ENCODE peak calls at places on chromosomes 3 and 15, in four cellular contexts. T is prostate gland, G is RWPE1, N is spleen. Q is an unnamed sample.

GRCh38 chr15:30043211-30043655 is 39.5 kb upstream of the GOLGA8J start:
- DNase-seq in G (peak; percentile 55), T (no peak), N (no peak), Q (no peak)

GRCh38 chr3:15923640-15924405 is 126.0 kb upstream of the ANKRD28 start:
- DNase-seq in T (no peak), N (no peak), G (no peak), Q (no peak)

GRCh38 chr3:61853912-61854311 is 292.5 kb downstream of the PTPRG start:
- DNase-seq in N (no peak), G (no peak), T (no peak), Q (no peak)

GRCh38 chr3:38662544-38662943 is 13.1 kb upstream of the SCN5A start:
- DNase-seq in T (no peak), N (no peak), G (no peak), Q (no peak)

GRCh38 chr3:143203848-143204247 is 84.3 kb downstream of the CHST2 start:
- DNase-seq in G (peak; percentile 54), N (no peak), T (no peak), Q (no peak)

GRCh38 chr3:2847062-2847841 is 262.9 kb downstream of the IL5RA start:
- DNase-seq in G (no peak), N (no peak), T (peak; percentile 4), Q (no peak)

GRCh38 chr3:15728766-15729165 is 69.0 kb downstream of the ANKRD28 start:
- DNase-seq in T (no peak), G (no peak), N (no peak), Q (no peak)

GRCh38 chr15:58762731-58763130 is 8.4 kb upstream of the MINDY2 start:
- DNase-seq in T (no peak), G (no peak), N (no peak), Q (no peak)

GRCh38 chr3:36992806-36993325 is at the start of gene EPM2AIP1:
- DNase-seq in T (peak; percentile 100), N (peak; percentile 96), G (peak; percentile 100), Q (no peak)

GRCh38 chr15:51203797-51204196 is 109.1 kb upstream of the TNFAIP8L3 start:
- DNase-seq in T (no peak), G (peak; percentile 23), N (no peak), Q (peak; percentile 21)

GRCh38 chr3:14298442-14298841 is 104.0 kb upstream of the SLC6A6 start:
- DNase-seq in G (no peak), N (no peak), T (no peak), Q (no peak)

GRCh38 chr15:87873501-87873900 is 383.0 kb downstream of the NTRK3 start:
- DNase-seq in G (no peak), N (no peak), T (no peak), Q (no peak)

GRCh38 chr3:184160456-184160855 is 5.3 kb downstream of the DVL3 start:
- DNase-seq in G (no peak), N (peak; percentile 66), T (no peak), Q (no peak)

GRCh38 chr3:55185380-55185779 is 257.5 kb upstream of the LRTM1 start:
- DNase-seq in N (no peak), G (no peak), T (no peak), Q (no peak)

GRCh38 chr3:63092545-63092944 is 185.6 kb upstream of the SYNPR start:
- DNase-seq in N (no peak), T (no peak), G (no peak), Q (no peak)

GRCh38 chr15:80404719-80405553 is 754 bp downstream of the ARNT2 start:
- DNase-seq in T (no peak), G (no peak), N (no peak), Q (no peak)

GRCh38 chr15:80403712-80404056 is 498 bp upstream of the ARNT2 start:
- DNase-seq in T (no peak), G (no peak), N (no peak), Q (no peak)

GRCh38 chr15:80404057-80404718 is at the start of gene ARNT2:
- DNase-seq in N (no peak), T (no peak), G (peak; percentile 10), Q (no peak)

GRCh38 chr15:80405970-80406369 is 1.8 kb downstream of the ARNT2 start:
- DNase-seq in G (no peak), T (no peak), N (no peak), Q (no peak)

GRCh38 chr15:80405554-80405850 is 1.3 kb downstream of the ARNT2 start:
- DNase-seq in T (no peak), G (no peak), N (no peak), Q (no peak)
- H3K27ac ChIP-seq in T (no peak overlapping the region), G (no peak overlapping the region), N (no peak overlapping the region), Q (no peak overlapping the region)

GRCh38 chr3:178107804-178108203 is 428.4 kb upstream of the KCNMB2 start:
- DNase-seq in N (no peak), G (no peak), T (no peak), Q (no peak)

GRCh38 chr3:178117641-178118040 is 418.6 kb upstream of the KCNMB2 start:
- DNase-seq in T (no peak), N (no peak), G (no peak), Q (no peak)

DNA sequence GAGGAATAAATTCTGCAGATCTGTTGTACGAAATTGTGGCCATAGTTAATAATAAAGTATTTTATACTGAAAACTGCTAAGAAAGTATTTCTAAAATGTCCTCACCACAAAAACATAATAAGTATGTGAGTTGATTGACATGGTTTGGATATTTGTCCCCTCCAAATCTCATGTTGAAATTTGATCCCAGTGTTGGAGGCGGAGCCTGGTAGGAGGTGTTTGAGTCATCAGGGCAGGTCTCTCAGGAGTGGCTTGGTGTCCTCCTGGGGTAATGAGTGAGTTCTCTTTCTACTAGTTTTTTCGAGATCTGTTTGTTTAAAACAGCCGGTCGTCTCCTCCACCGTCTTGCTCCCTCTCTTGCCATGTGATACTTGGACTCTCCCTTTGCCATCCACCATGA is 424.1 kb upstream of the KCNMB2 start:
- DNase-seq in G (no peak), T (no peak), N (no peak), Q (no peak)
- TF ChIP-seq CTCF in G (no peak), T (no peak), N (no peak), Q (no peak)

GRCh38 chr3:68033850-68034249 is 379.4 kb upstream of the SUCLG2 start:
- DNase-seq in N (no peak), G (no peak), T (no peak), Q (no peak)
- H3K27ac ChIP-seq in N (no peak overlapping the region), G (no peak overlapping the region), T (no peak overlapping the region), Q (no peak overlapping the region)

DNA sequence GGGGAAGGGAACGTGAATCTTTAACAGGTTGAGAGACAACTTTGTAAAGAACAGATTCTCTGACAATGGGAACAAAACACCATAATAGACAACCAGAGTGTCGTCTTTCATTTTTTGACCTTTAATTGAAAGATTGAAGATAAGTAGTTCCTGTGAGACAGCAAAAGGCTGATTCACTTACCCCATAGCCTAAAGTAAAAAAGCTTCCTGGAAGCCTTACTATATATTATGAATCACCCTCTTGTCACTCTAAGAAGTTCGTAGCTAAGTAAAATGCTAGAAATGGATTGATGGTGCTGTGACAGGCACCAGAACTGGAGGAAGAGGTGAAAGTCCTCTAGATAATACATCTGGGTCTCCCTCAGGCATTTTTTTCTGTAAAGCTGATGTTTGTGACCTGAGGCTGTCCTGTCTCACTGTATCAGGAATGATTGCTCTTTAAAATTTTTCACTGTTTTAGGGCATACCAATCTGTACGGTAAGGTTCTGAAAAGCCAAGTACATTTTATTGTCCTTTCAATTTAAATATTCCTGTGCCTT is 824.6 kb upstream of the SEMA6D start:
- DNase-seq in T (no peak), G (peak; percentile 1), N (no peak), Q (no peak)
- TF ChIP-seq CTCF in T (no peak), G (no peak), N (no peak), Q (no peak)

DNA sequence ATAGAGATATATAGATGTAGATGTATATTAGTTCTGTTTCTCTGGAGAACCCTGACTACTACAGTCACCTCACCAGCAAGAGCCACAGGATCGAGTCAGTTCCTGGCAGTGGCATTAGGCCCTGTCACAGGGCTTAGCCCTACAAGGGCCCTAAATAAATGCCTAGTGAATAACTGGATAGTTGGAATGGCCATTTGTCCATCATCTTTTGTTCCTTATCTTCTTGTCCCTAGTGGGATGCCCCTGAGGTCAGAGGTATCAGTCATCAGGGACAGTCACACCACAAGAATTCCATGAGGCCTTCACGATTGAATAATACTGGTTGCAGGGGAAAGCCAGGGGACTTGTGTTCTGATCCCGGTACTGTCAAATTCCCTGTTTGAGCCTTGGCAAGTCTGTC is 204.9 kb upstream of the PPP2R3A start:
- DNase-seq in T (no peak), G (no peak), N (no peak), Q (no peak)
- H3K27ac ChIP-seq in T (no peak overlapping the region), G (no peak overlapping the region), N (no peak overlapping the region), Q (no peak overlapping the region)

GRCh38 chr3:127287840-127288239 is at the start of gene PRR20G:
- DNase-seq in N (no peak), T (no peak), G (no peak), Q (no peak)

GRCh38 chr3:127286571-127287140 is 1.2 kb downstream of the PRR20G start:
- DNase-seq in N (no peak), T (no peak), G (peak; percentile 74), Q (no peak)

GRCh38 chr3:127288921-127289645 is 1.2 kb upstream of the PRR20G start:
- DNase-seq in N (no peak), T (no peak), G (no peak), Q (no peak)

GRCh38 chr3:127288343-127288742 is 497 bp upstream of the PRR20G start:
- DNase-seq in G (no peak), T (no peak), N (no peak), Q (no peak)

GRCh38 chr3:127284258-127284657 is 3.6 kb downstream of the PRR20G start:
- DNase-seq in N (no peak), T (no peak), G (no peak), Q (no peak)
- TF ChIP-seq CTCF in N (no peak), T (no peak), G (no peak), Q (no peak)

GRCh38 chr15:41773332-41773728 is 954 bp upstream of the MAPKBP1 start:
- DNase-seq in N (no peak), T (no peak), G (no peak), Q (no peak)
- H3K27ac ChIP-seq in N (peak overlapping the region; percentile 90), T (peak overlapping the region; percentile 77), G (peak overlapping the region; percentile 94), Q (peak overlapping the region; percentile 49)

GRCh38 chr3:166837535-166837934 is 542.6 kb downstream of the ZBBX start:
- DNase-seq in N (no peak), T (no peak), G (no peak), Q (no peak)
- TF ChIP-seq CTCF in N (no peak), T (no peak), G (no peak), Q (peak; percentile 40)

GRCh38 chr3:126081618-126082333 is 2.1 kb downstream of the SLC41A3 start:
- DNase-seq in G (peak; percentile 75), N (no peak), T (no peak), Q (no peak)
- H3K27ac ChIP-seq in G (peak overlapping the region; percentile 84), N (no peak overlapping the region), T (no peak overlapping the region), Q (no peak overlapping the region)